ENCODE peak calls at places on chromosomes 5 and 9, in seven cellular contexts. One of them, this sample, is unnamed.

GRCh38 chr9:93087971-93088655 is 7.9 kb upstream of the CARD19 start:
- DNase-seq in A172: no peak
- DNase-seq in choroid plexus epithelial cell: no peak
- DNase-seq in GM12865: no peak
- DNase-seq in SW480: no peak
- DNase-seq in stimulated activated CD4-positive, alpha-beta T cell treated with anti-CD3 and anti-CD28 coated beads, Interleukin-1b, Interleukin-23, amount 100 ng/mL, for 24 hours: no peak
- DNase-seq in colonic mucosa: peak; percentile 16
- DNase-seq in this sample: no peak

GRCh38 chr9:133592731-133593409 is 16.3 kb downstream of the FAM163B start:
- DNase-seq in A172: no peak
- DNase-seq in GM12865: peak; percentile 7
- DNase-seq in SW480: no peak
- DNase-seq in stimulated activated CD4-positive, alpha-beta T cell treated with anti-CD3 and anti-CD28 coated beads, Interleukin-1b, Interleukin-23, amount 100 ng/mL, for 24 hours: no peak
- DNase-seq in colonic mucosa: no peak
- DNase-seq in choroid plexus epithelial cell: peak; percentile 49
- DNase-seq in this sample: no peak

GRCh38 chr9:124209279-124209678 is 48.5 kb upstream of the NEK6 start:
- DNase-seq in colonic mucosa: no peak
- DNase-seq in SW480: no peak
- DNase-seq in choroid plexus epithelial cell: no peak
- DNase-seq in A172: no peak
- DNase-seq in stimulated activated CD4-positive, alpha-beta T cell treated with anti-CD3 and anti-CD28 coated beads, Interleukin-1b, Interleukin-23, amount 100 ng/mL, for 24 hours: no peak
- DNase-seq in GM12865: peak; percentile 57
- DNase-seq in this sample: no peak

GRCh38 chr9:37700900-37701299 is 50.1 kb downstream of the FRMPD1 start:
- DNase-seq in colonic mucosa: no peak
- DNase-seq in A172: no peak
- DNase-seq in stimulated activated CD4-positive, alpha-beta T cell treated with anti-CD3 and anti-CD28 coated beads, Interleukin-1b, Interleukin-23, amount 100 ng/mL, for 24 hours: no peak
- DNase-seq in GM12865: no peak
- DNase-seq in choroid plexus epithelial cell: no peak
- DNase-seq in SW480: no peak
- DNase-seq in this sample: no peak

GRCh38 chr5:28165116-28165515 is 1126.7 kb upstream of the CDH9 start:
- DNase-seq in colonic mucosa: no peak
- DNase-seq in stimulated activated CD4-positive, alpha-beta T cell treated with anti-CD3 and anti-CD28 coated beads, Interleukin-1b, Interleukin-23, amount 100 ng/mL, for 24 hours: no peak
- DNase-seq in choroid plexus epithelial cell: peak; percentile 82
- DNase-seq in SW480: no peak
- DNase-seq in GM12865: no peak
- DNase-seq in A172: peak; percentile 30
- DNase-seq in this sample: no peak

GRCh38 chr5:135441919-135442318 is 5.2 kb downstream of the DCANP1 start:
- DNase-seq in choroid plexus epithelial cell: no peak
- DNase-seq in SW480: no peak
- DNase-seq in colonic mucosa: no peak
- DNase-seq in A172: no peak
- DNase-seq in GM12865: no peak
- DNase-seq in stimulated activated CD4-positive, alpha-beta T cell treated with anti-CD3 and anti-CD28 coated beads, Interleukin-1b, Interleukin-23, amount 100 ng/mL, for 24 hours: no peak
- DNase-seq in this sample: no peak

GRCh38 chr9:36029765-36030528 is 6.8 kb upstream of the RECK start:
- DNase-seq in A172: peak; percentile 43
- DNase-seq in GM12865: no peak
- DNase-seq in choroid plexus epithelial cell: peak; percentile 96
- DNase-seq in stimulated activated CD4-positive, alpha-beta T cell treated with anti-CD3 and anti-CD28 coated beads, Interleukin-1b, Interleukin-23, amount 100 ng/mL, for 24 hours: no peak
- DNase-seq in SW480: peak; percentile 44
- DNase-seq in colonic mucosa: no peak
- DNase-seq in this sample: no peak

GRCh38 chr9:123324767-123325183 is 31.2 kb upstream of the CRB2 start:
- DNase-seq in choroid plexus epithelial cell: no peak
- DNase-seq in GM12865: no peak
- DNase-seq in SW480: no peak
- DNase-seq in colonic mucosa: no peak
- DNase-seq in stimulated activated CD4-positive, alpha-beta T cell treated with anti-CD3 and anti-CD28 coated beads, Interleukin-1b, Interleukin-23, amount 100 ng/mL, for 24 hours: no peak
- DNase-seq in A172: no peak
- DNase-seq in this sample: no peak

GRCh38 chr9:128390813-128391711 is 19.9 kb downstream of the URM1 start:
- DNase-seq in choroid plexus epithelial cell: no peak
- DNase-seq in SW480: no peak
- DNase-seq in GM12865: no peak
- DNase-seq in A172: no peak
- DNase-seq in colonic mucosa: no peak
- DNase-seq in stimulated activated CD4-positive, alpha-beta T cell treated with anti-CD3 and anti-CD28 coated beads, Interleukin-1b, Interleukin-23, amount 100 ng/mL, for 24 hours: no peak
- DNase-seq in this sample: no peak

GRCh38 chr5:131848662-131849061 is 51.8 kb upstream of the FNIP1 start:
- DNase-seq in choroid plexus epithelial cell: no peak
- DNase-seq in GM12865: no peak
- DNase-seq in A172: no peak
- DNase-seq in colonic mucosa: no peak
- DNase-seq in stimulated activated CD4-positive, alpha-beta T cell treated with anti-CD3 and anti-CD28 coated beads, Interleukin-1b, Interleukin-23, amount 100 ng/mL, for 24 hours: no peak
- DNase-seq in SW480: no peak
- DNase-seq in this sample: no peak

GRCh38 chr9:113964740-113965095 is 88.6 kb downstream of the ZNF618 start:
- DNase-seq in stimulated activated CD4-positive, alpha-beta T cell treated with anti-CD3 and anti-CD28 coated beads, Interleukin-1b, Interleukin-23, amount 100 ng/mL, for 24 hours: no peak
- DNase-seq in colonic mucosa: no peak
- DNase-seq in A172: no peak
- DNase-seq in GM12865: no peak
- DNase-seq in choroid plexus epithelial cell: no peak
- DNase-seq in SW480: no peak
- DNase-seq in this sample: no peak

GRCh38 chr9:93326654-93327053 is 124.8 kb upstream of the FAM120A start:
- DNase-seq in stimulated activated CD4-positive, alpha-beta T cell treated with anti-CD3 and anti-CD28 coated beads, Interleukin-1b, Interleukin-23, amount 100 ng/mL, for 24 hours: no peak
- DNase-seq in A172: no peak
- DNase-seq in colonic mucosa: no peak
- DNase-seq in choroid plexus epithelial cell: no peak
- DNase-seq in GM12865: no peak
- DNase-seq in SW480: no peak
- DNase-seq in this sample: no peak

GRCh38 chr9:115946530-115946929 is 207.1 kb upstream of the PAPPA start:
- DNase-seq in SW480: no peak
- DNase-seq in GM12865: no peak
- DNase-seq in A172: no peak
- DNase-seq in colonic mucosa: no peak
- DNase-seq in choroid plexus epithelial cell: peak; percentile 35
- DNase-seq in stimulated activated CD4-positive, alpha-beta T cell treated with anti-CD3 and anti-CD28 coated beads, Interleukin-1b, Interleukin-23, amount 100 ng/mL, for 24 hours: no peak
- DNase-seq in this sample: no peak

GRCh38 chr5:33969572-33970452 is 14.7 kb downstream of the SLC45A2 start:
- DNase-seq in colonic mucosa: no peak
- DNase-seq in GM12865: peak; percentile 65
- DNase-seq in choroid plexus epithelial cell: peak; percentile 87
- DNase-seq in A172: peak; percentile 44
- DNase-seq in SW480: peak; percentile 49
- DNase-seq in stimulated activated CD4-positive, alpha-beta T cell treated with anti-CD3 and anti-CD28 coated beads, Interleukin-1b, Interleukin-23, amount 100 ng/mL, for 24 hours: no peak
- DNase-seq in this sample: peak; percentile 9

GRCh38 chr9:68530618-68531017 is 10.1 kb downstream of the TMEM252 start:
- DNase-seq in stimulated activated CD4-positive, alpha-beta T cell treated with anti-CD3 and anti-CD28 coated beads, Interleukin-1b, Interleukin-23, amount 100 ng/mL, for 24 hours: no peak
- DNase-seq in choroid plexus epithelial cell: peak; percentile 86
- DNase-seq in GM12865: no peak
- DNase-seq in A172: no peak
- DNase-seq in SW480: no peak
- DNase-seq in colonic mucosa: peak; percentile 85
- DNase-seq in this sample: peak; percentile 96

GRCh38 chr5:1001406-1002270 is 7.0 kb upstream of the NKD2 start:
- DNase-seq in GM12865: peak; percentile 36
- DNase-seq in choroid plexus epithelial cell: no peak
- DNase-seq in colonic mucosa: peak; percentile 16
- DNase-seq in SW480: no peak
- DNase-seq in stimulated activated CD4-positive, alpha-beta T cell treated with anti-CD3 and anti-CD28 coated beads, Interleukin-1b, Interleukin-23, amount 100 ng/mL, for 24 hours: no peak
- DNase-seq in A172: no peak
- DNase-seq in this sample: no peak

GRCh38 chr5:139652788-139653241 is 4.7 kb downstream of the CXXC5 start:
- DNase-seq in GM12865: peak; percentile 85
- DNase-seq in A172: no peak
- DNase-seq in SW480: no peak
- DNase-seq in stimulated activated CD4-positive, alpha-beta T cell treated with anti-CD3 and anti-CD28 coated beads, Interleukin-1b, Interleukin-23, amount 100 ng/mL, for 24 hours: no peak
- DNase-seq in colonic mucosa: no peak
- DNase-seq in choroid plexus epithelial cell: peak; percentile 73
- DNase-seq in this sample: no peak

GRCh38 chr5:88734191-88734640 is 148.8 kb downstream of the MEF2C start:
- DNase-seq in stimulated activated CD4-positive, alpha-beta T cell treated with anti-CD3 and anti-CD28 coated beads, Interleukin-1b, Interleukin-23, amount 100 ng/mL, for 24 hours: no peak
- DNase-seq in A172: no peak
- DNase-seq in colonic mucosa: no peak
- DNase-seq in GM12865: peak; percentile 98
- DNase-seq in choroid plexus epithelial cell: peak; percentile 12
- DNase-seq in SW480: no peak
- DNase-seq in this sample: no peak

GRCh38 chr9:15087031-15087417 is 176.8 kb upstream of the FREM1 start:
- DNase-seq in GM12865: no peak
- DNase-seq in A172: no peak
- DNase-seq in choroid plexus epithelial cell: no peak
- DNase-seq in colonic mucosa: no peak
- DNase-seq in stimulated activated CD4-positive, alpha-beta T cell treated with anti-CD3 and anti-CD28 coated beads, Interleukin-1b, Interleukin-23, amount 100 ng/mL, for 24 hours: no peak
- DNase-seq in SW480: no peak
- DNase-seq in this sample: no peak

GRCh38 chr5:106312360-106312759 is 1358.4 kb downstream of the EFNA5 start:
- DNase-seq in choroid plexus epithelial cell: peak; percentile 51
- DNase-seq in GM12865: no peak
- DNase-seq in colonic mucosa: no peak
- DNase-seq in A172: peak; percentile 36
- DNase-seq in SW480: no peak
- DNase-seq in stimulated activated CD4-positive, alpha-beta T cell treated with anti-CD3 and anti-CD28 coated beads, Interleukin-1b, Interleukin-23, amount 100 ng/mL, for 24 hours: no peak
- DNase-seq in this sample: no peak

GRCh38 chr9:119533509-119533908 is 164.3 kb upstream of the BRINP1 start:
- DNase-seq in colonic mucosa: no peak
- DNase-seq in choroid plexus epithelial cell: no peak
- DNase-seq in stimulated activated CD4-positive, alpha-beta T cell treated with anti-CD3 and anti-CD28 coated beads, Interleukin-1b, Interleukin-23, amount 100 ng/mL, for 24 hours: no peak
- DNase-seq in SW480: no peak
- DNase-seq in GM12865: no peak
- DNase-seq in A172: no peak
- DNase-seq in this sample: no peak

GRCh38 chr9:6484210-6484609 is 71.2 kb downstream of the UHRF2 start:
- DNase-seq in GM12865: no peak
- DNase-seq in SW480: no peak
- DNase-seq in A172: no peak
- DNase-seq in stimulated activated CD4-positive, alpha-beta T cell treated with anti-CD3 and anti-CD28 coated beads, Interleukin-1b, Interleukin-23, amount 100 ng/mL, for 24 hours: no peak
- DNase-seq in choroid plexus epithelial cell: no peak
- DNase-seq in colonic mucosa: no peak
- DNase-seq in this sample: no peak

GRCh38 chr9:91795500-91796241 is 154.4 kb downstream of the ROR2 start:
- DNase-seq in choroid plexus epithelial cell: peak; percentile 26
- DNase-seq in SW480: peak; percentile 62
- DNase-seq in A172: peak; percentile 52
- DNase-seq in colonic mucosa: no peak
- DNase-seq in GM12865: no peak
- DNase-seq in stimulated activated CD4-positive, alpha-beta T cell treated with anti-CD3 and anti-CD28 coated beads, Interleukin-1b, Interleukin-23, amount 100 ng/mL, for 24 hours: no peak
- DNase-seq in this sample: peak; percentile 14

GRCh38 chr5:150753463-150753862 is 5.4 kb downstream of the DCTN4 start:
- DNase-seq in A172: no peak
- DNase-seq in choroid plexus epithelial cell: no peak
- DNase-seq in stimulated activated CD4-positive, alpha-beta T cell treated with anti-CD3 and anti-CD28 coated beads, Interleukin-1b, Interleukin-23, amount 100 ng/mL, for 24 hours: no peak
- DNase-seq in GM12865: no peak
- DNase-seq in SW480: no peak
- DNase-seq in colonic mucosa: no peak
- DNase-seq in this sample: no peak

GRCh38 chr9:83456226-83456625 is 82.0 kb downstream of the FRMD3 start:
- DNase-seq in choroid plexus epithelial cell: peak; percentile 42
- DNase-seq in SW480: no peak
- DNase-seq in GM12865: no peak
- DNase-seq in A172: no peak
- DNase-seq in colonic mucosa: no peak
- DNase-seq in stimulated activated CD4-positive, alpha-beta T cell treated with anti-CD3 and anti-CD28 coated beads, Interleukin-1b, Interleukin-23, amount 100 ng/mL, for 24 hours: no peak
- DNase-seq in this sample: no peak

GRCh38 chr5:173294673-173295320 is 33.4 kb downstream of the STC2 start:
- DNase-seq in A172: no peak
- DNase-seq in GM12865: no peak
- DNase-seq in choroid plexus epithelial cell: no peak
- DNase-seq in SW480: no peak
- DNase-seq in stimulated activated CD4-positive, alpha-beta T cell treated with anti-CD3 and anti-CD28 coated beads, Interleukin-1b, Interleukin-23, amount 100 ng/mL, for 24 hours: no peak
- DNase-seq in colonic mucosa: no peak
- DNase-seq in this sample: no peak

GRCh38 chr5:66454186-66455078 is 141.8 kb upstream of the MAST4 start:
- DNase-seq in stimulated activated CD4-positive, alpha-beta T cell treated with anti-CD3 and anti-CD28 coated beads, Interleukin-1b, Interleukin-23, amount 100 ng/mL, for 24 hours: no peak
- DNase-seq in GM12865: no peak
- DNase-seq in A172: peak; percentile 61
- DNase-seq in choroid plexus epithelial cell: peak; percentile 29
- DNase-seq in colonic mucosa: no peak
- DNase-seq in SW480: no peak
- DNase-seq in this sample: no peak

GRCh38 chr9:92713528-92713927 is 43.6 kb upstream of the IPPK start:
- DNase-seq in colonic mucosa: no peak
- DNase-seq in stimulated activated CD4-positive, alpha-beta T cell treated with anti-CD3 and anti-CD28 coated beads, Interleukin-1b, Interleukin-23, amount 100 ng/mL, for 24 hours: no peak
- DNase-seq in choroid plexus epithelial cell: no peak
- DNase-seq in GM12865: no peak
- DNase-seq in SW480: no peak
- DNase-seq in A172: no peak
- DNase-seq in this sample: no peak

GRCh38 chr9:70987986-70988385 is 133.4 kb downstream of the TRPM3 start:
- DNase-seq in SW480: no peak
- DNase-seq in A172: no peak
- DNase-seq in colonic mucosa: no peak
- DNase-seq in choroid plexus epithelial cell: peak; percentile 73
- DNase-seq in GM12865: no peak
- DNase-seq in stimulated activated CD4-positive, alpha-beta T cell treated with anti-CD3 and anti-CD28 coated beads, Interleukin-1b, Interleukin-23, amount 100 ng/mL, for 24 hours: no peak
- DNase-seq in this sample: no peak

GRCh38 chr5:93191426-93191825 is 389.6 kb downstream of the NR2F1-AS1 start:
- DNase-seq in GM12865: no peak
- DNase-seq in choroid plexus epithelial cell: peak; percentile 42
- DNase-seq in colonic mucosa: no peak
- DNase-seq in A172: peak; percentile 49
- DNase-seq in stimulated activated CD4-positive, alpha-beta T cell treated with anti-CD3 and anti-CD28 coated beads, Interleukin-1b, Interleukin-23, amount 100 ng/mL, for 24 hours: no peak
- DNase-seq in SW480: no peak
- DNase-seq in this sample: no peak

GRCh38 chr5:69416699-69417098 is 1.8 kb downstream of the MARVELD2 start:
- DNase-seq in choroid plexus epithelial cell: no peak
- DNase-seq in stimulated activated CD4-positive, alpha-beta T cell treated with anti-CD3 and anti-CD28 coated beads, Interleukin-1b, Interleukin-23, amount 100 ng/mL, for 24 hours: no peak
- DNase-seq in colonic mucosa: no peak
- DNase-seq in SW480: no peak
- DNase-seq in GM12865: no peak
- DNase-seq in A172: no peak
- DNase-seq in this sample: no peak

GRCh38 chr9:4640027-4640426 is 22.1 kb upstream of the PLPP6 start:
- DNase-seq in SW480: peak; percentile 33
- DNase-seq in choroid plexus epithelial cell: peak; percentile 68
- DNase-seq in GM12865: peak; percentile 23
- DNase-seq in stimulated activated CD4-positive, alpha-beta T cell treated with anti-CD3 and anti-CD28 coated beads, Interleukin-1b, Interleukin-23, amount 100 ng/mL, for 24 hours: no peak
- DNase-seq in A172: no peak
- DNase-seq in colonic mucosa: no peak
- DNase-seq in this sample: peak; percentile 9

GRCh38 chr5:139633295-139634027 is 14.7 kb upstream of the CXXC5 start:
- DNase-seq in SW480: peak; percentile 87
- DNase-seq in colonic mucosa: peak; percentile 73
- DNase-seq in stimulated activated CD4-positive, alpha-beta T cell treated with anti-CD3 and anti-CD28 coated beads, Interleukin-1b, Interleukin-23, amount 100 ng/mL, for 24 hours: no peak
- DNase-seq in GM12865: peak; percentile 90
- DNase-seq in choroid plexus epithelial cell: peak; percentile 85
- DNase-seq in A172: peak; percentile 84
- DNase-seq in this sample: peak; percentile 71

GRCh38 chr9:16335788-16336580 is 534.5 kb downstream of the BNC2 start:
- DNase-seq in SW480: peak; percentile 6
- DNase-seq in GM12865: peak; percentile 13
- DNase-seq in A172: peak; percentile 98
- DNase-seq in stimulated activated CD4-positive, alpha-beta T cell treated with anti-CD3 and anti-CD28 coated beads, Interleukin-1b, Interleukin-23, amount 100 ng/mL, for 24 hours: no peak
- DNase-seq in colonic mucosa: peak; percentile 44
- DNase-seq in choroid plexus epithelial cell: peak; percentile 97
- DNase-seq in this sample: no peak

GRCh38 chr5:174384509-174384947 is 339.0 kb downstream of the NSG2 start:
- DNase-seq in A172: no peak
- DNase-seq in GM12865: no peak
- DNase-seq in SW480: no peak
- DNase-seq in choroid plexus epithelial cell: peak; percentile 47
- DNase-seq in stimulated activated CD4-positive, alpha-beta T cell treated with anti-CD3 and anti-CD28 coated beads, Interleukin-1b, Interleukin-23, amount 100 ng/mL, for 24 hours: no peak
- DNase-seq in colonic mucosa: no peak
- DNase-seq in this sample: no peak

GRCh38 chr5:74766348-74766886 is 500 bp downstream of the GFM2 start:
- DNase-seq in colonic mucosa: peak; percentile 24
- DNase-seq in SW480: peak; percentile 73
- DNase-seq in stimulated activated CD4-positive, alpha-beta T cell treated with anti-CD3 and anti-CD28 coated beads, Interleukin-1b, Interleukin-23, amount 100 ng/mL, for 24 hours: no peak
- DNase-seq in A172: peak; percentile 48
- DNase-seq in GM12865: no peak
- DNase-seq in choroid plexus epithelial cell: peak; percentile 82
- DNase-seq in this sample: peak; percentile 48

GRCh38 chr5:78345485-78345884 is 14.9 kb upstream of the SCAMP1 start:
- DNase-seq in stimulated activated CD4-positive, alpha-beta T cell treated with anti-CD3 and anti-CD28 coated beads, Interleukin-1b, Interleukin-23, amount 100 ng/mL, for 24 hours: no peak
- DNase-seq in choroid plexus epithelial cell: peak; percentile 83
- DNase-seq in A172: peak; percentile 13
- DNase-seq in SW480: no peak
- DNase-seq in colonic mucosa: no peak
- DNase-seq in GM12865: peak; percentile 18
- DNase-seq in this sample: no peak

GRCh38 chr9:87223397-87224246 is 274.0 kb upstream of the DAPK1 start:
- DNase-seq in stimulated activated CD4-positive, alpha-beta T cell treated with anti-CD3 and anti-CD28 coated beads, Interleukin-1b, Interleukin-23, amount 100 ng/mL, for 24 hours: no peak
- DNase-seq in colonic mucosa: no peak
- DNase-seq in GM12865: no peak
- DNase-seq in A172: peak; percentile 27
- DNase-seq in SW480: peak; percentile 87
- DNase-seq in choroid plexus epithelial cell: peak; percentile 62
- DNase-seq in this sample: no peak